ENCODE peak calls at places on chromosomes 7 and 10, in nine cellular contexts. W is WTC11; B is activated T-helper 1 cell treated with anti-CD3 and anti-CD28 coated beads, Interleukin-12 subunit alpha, Interleukin-12 subunit beta, Interleukin-2, Interleukin-4 antibody, amounts not matched to agents 30 ng/mL and 10 ng/mL and 1 ng/mL, durations not matched to agents 14 hours and 24 hours and 36 hours; Y is A549; V is colonic mucosa; F is fibroblast of mammary gland; I is substantia nigra; K is SK-N-DZ; H is mammary epithelial cell. P is an unnamed sample.
A peak's percentile ranks its signal among the peaks of the same experiment; 100 is the strongest.

GRCh38 chr7:47374538-47374937 is 207.4 kb downstream of the TNS3 start:
- DNase-seq in F (no peak), V (no peak), W (no peak), Y (no peak), B (no peak), H (no peak), I (no peak), K (no peak), P (no peak)

GRCh38 chr7:48052748-48053147 is 17.4 kb downstream of the C7orf57 start:
- DNase-seq in F (peak; percentile 65), V (no peak), K (no peak), Y (peak; percentile 18), H (peak; percentile 63), B (no peak), I (no peak), W (no peak), P (no peak)

GRCh38 chr10:133442191-133442966 is 11.4 kb upstream of the SCART1 start:
- DNase-seq in K (peak; percentile 34), Y (no peak), V (peak; percentile 15), H (no peak), F (no peak), W (no peak), I (no peak), B (no peak), P (no peak)

GRCh38 chr7:78345979-78346378 is 547.4 kb downstream of the PHTF2 start:
- DNase-seq in W (no peak), I (no peak), F (no peak), B (no peak), V (no peak), K (no peak), Y (no peak), H (no peak), P (no peak)

GRCh38 chr7:95886501-95887090 is 114.2 kb downstream of the DYNC1I1 start:
- DNase-seq in Y (peak; percentile 58), V (no peak), H (peak; percentile 14), F (peak; percentile 25), K (peak; percentile 16), I (no peak), B (no peak), W (no peak), P (no peak)

GRCh38 chr10:32132357-32132756 is 76.1 kb upstream of the KIF5B start:
- DNase-seq in Y (no peak), H (no peak), K (no peak), I (no peak), W (peak; percentile 71), V (peak; percentile 49), B (no peak), F (no peak), P (no peak)

GRCh38 chr7:6376820-6377219 is 70.9 kb downstream of the DAGLB start:
- DNase-seq in W (no peak), H (no peak), K (no peak), Y (no peak), B (no peak), I (no peak), F (no peak), V (no peak), P (no peak)

GRCh38 chr10:125025341-125025740 is 83.4 kb downstream of the ZRANB1 start:
- DNase-seq in B (no peak), H (no peak), V (no peak), K (no peak), W (no peak), Y (no peak), F (peak; percentile 29), I (no peak), P (no peak)

GRCh38 chr10:48282829-48283228 is 8.3 kb upstream of the FRMPD2 start:
- DNase-seq in I (no peak), Y (no peak), F (no peak), H (no peak), V (no peak), K (no peak), B (no peak), W (no peak), P (no peak)

GRCh38 chr7:17493451-17493850 is 195.0 kb downstream of the AHR start:
- DNase-seq in K (no peak), I (no peak), Y (no peak), V (no peak), F (peak; percentile 9), B (no peak), H (peak; percentile 37), W (no peak), P (no peak)

GRCh38 chr10:126309193-126309592 is 79.1 kb downstream of the ADAM12 start:
- DNase-seq in V (no peak), H (no peak), I (no peak), K (no peak), Y (peak; percentile 50), W (no peak), F (no peak), B (no peak), P (no peak)

GRCh38 chr10:120891367-120891766 is 40.2 kb downstream of the WDR11 start:
- DNase-seq in Y (no peak), I (no peak), B (no peak), H (no peak), K (no peak), W (no peak), V (no peak), F (no peak), P (no peak)

GRCh38 chr10:54501919-54502318 is 299.1 kb downstream of the PCDH15 start:
- DNase-seq in B (no peak), I (no peak), V (no peak), K (no peak), F (no peak), Y (no peak), W (no peak), H (no peak), P (no peak)

GRCh38 chr10:17624996-17625395 is 7.8 kb upstream of the HACD1 start:
- DNase-seq in H (no peak), K (no peak), I (no peak), B (no peak), Y (no peak), F (no peak), V (no peak), W (no peak), P (no peak)

P was measured in nucleus accumbens.